ENCODE peak calls at places on chromosomes 16 and 17, in seven cellular contexts. L, R, E, V, I, G and N are unnamed samples. For H3K4me1 and H3K9me3, the result is how much of the 10 kb centered on the place peaks cover.

GRCh38 chr17:28871056-28871579 is 16.3 kb downstream of the ERAL1 start:
- DNase-seq in E (no peak), V (no peak), G (peak), R (no peak), I (no peak), L (no peak), N (no peak)

GRCh38 chr16:81778861-81779539 is at the start of gene PLCG2:
- DNase-seq in V (peak), L (peak), R (peak), I (no peak), E (peak), G (peak), N (peak)

GRCh38 chr17:61849674-61850073 is 13.7 kb downstream of the BRIP1 start:
- DNase-seq in I (no peak), V (peak), G (no peak), R (no peak), E (no peak), L (no peak), N (no peak)

GRCh38 chr17:9322298-9322697 is 253.3 kb downstream of the STX8 start:
- DNase-seq in L (no peak), G (no peak), I (no peak), V (no peak), R (no peak), E (no peak), N (no peak)

GRCh38 chr16:53071748-53072301 is 17.0 kb downstream of the CHD9 start:
- DNase-seq in V (peak), G (peak), R (peak), E (no peak), L (no peak), I (peak), N (peak)

GRCh38 chr16:51562896-51563295 is 411.8 kb upstream of the SALL1 start:
- DNase-seq in L (no peak), I (no peak), V (no peak), E (no peak), G (no peak), R (no peak), N (no peak)

GRCh38 chr16:88639231-88640038 is 1.1 kb downstream of the IL17C start:
- DNase-seq in R (no peak), I (no peak), L (no peak), G (no peak), E (no peak), V (no peak), N (no peak)

GRCh38 chr17:37818689-37819088 is 73.8 kb upstream of the HNF1B start:
- DNase-seq in G (no peak), V (no peak), I (no peak), R (no peak), E (peak), L (peak), N (no peak)

GRCh38 chr16:89431158-89431584 is 59.2 kb downstream of the ANKRD11 start:
- DNase-seq in V (peak), G (no peak), R (no peak), L (peak), E (no peak), I (no peak), N (no peak)

GRCh38 chr16:10683160-10683559 is 11.6 kb downstream of the TEKT5 start:
- DNase-seq in V (no peak), G (no peak), E (no peak), L (no peak), R (no peak), I (no peak), N (no peak)

GRCh38 chr17:7889166-7889584 is 586 bp downstream of the CHD3 start:
- DNase-seq in G (no peak), L (peak), R (peak), V (peak), I (peak), E (peak), N (peak)

GRCh38 chr16:64152010-64152767 is 969.7 kb downstream of the CDH11 start:
- DNase-seq in G (no peak), V (no peak), L (no peak), E (no peak), I (no peak), R (no peak), N (no peak)

GRCh38 chr16:89308391-89309333 is 91.2 kb downstream of the ZNF778 start:
- DNase-seq in E (no peak), G (peak), R (no peak), I (no peak), L (no peak), V (no peak), N (no peak)

GRCh38 chr17:36183001-36183810 is 6.8 kb upstream of the TBC1D3B start:
- DNase-seq in I (no peak), L (peak), E (peak), G (no peak), V (peak), R (peak), N (peak)

GRCh38 chr17:42655528-42655927 is 3.6 kb upstream of the TUBG2 start:
- DNase-seq in V (peak), I (no peak), R (no peak), G (no peak), E (no peak), L (no peak), N (no peak)

GRCh38 chr16:23339781-23340180 is 37.7 kb downstream of the SCNN1B start:
- DNase-seq in I (no peak), V (no peak), L (no peak), R (no peak), E (peak), G (no peak), N (no peak)

GRCh38 chr17:52159159-52159809 is 770 bp upstream of the CA10 start:
- DNase-seq in R (no peak), G (no peak), I (no peak), L (no peak), E (no peak), V (no peak), N (no peak)

GRCh38 chr17:32259596-32259995 is 6.0 kb upstream of the RHBDL3 start:
- DNase-seq in E (no peak), R (no peak), I (no peak), V (peak), G (no peak), L (no peak), N (no peak)

GRCh38 chr17:62797959-62798358 is 10.2 kb downstream of the MARCHF10 start:
- DNase-seq in L (no peak), R (no peak), V (peak), E (no peak), I (no peak), G (no peak), N (no peak)

GRCh38 chr17:41339571-41340169 is 11.0 kb downstream of the KRT33A start:
- DNase-seq in G (no peak), R (no peak), I (no peak), E (no peak), L (no peak), V (no peak), N (no peak)

GRCh38 chr17:80108321-80108971 is 7.1 kb downstream of the GAA start:
- DNase-seq in G (no peak), I (no peak), R (no peak), L (no peak), V (no peak), E (no peak), N (no peak)

GRCh38 chr17:76266244-76266938 is 1.2 kb downstream of the UBALD2 start:
- DNase-seq in G (peak), R (peak), V (peak), I (no peak), E (no peak), L (no peak), N (no peak)

GRCh38 chr16:68200120-68200783 is 35.7 kb downstream of the ESRP2 start:
- DNase-seq in I (no peak), L (peak), G (no peak), V (peak), E (peak), R (no peak), N (no peak)

GRCh38 chr16:52528393-52529080 is 18.4 kb downstream of the TOX3 start:
- DNase-seq in V (no peak), I (no peak), R (no peak), L (no peak), E (no peak), G (no peak), N (no peak)

GRCh38 chr17:51901242-51901641 is 257.3 kb downstream of the CA10 start:
- DNase-seq in V (no peak), E (no peak), R (no peak), L (no peak), G (no peak), I (no peak), N (no peak)

GRCh38 chr17:72697602-72698146 is 394.8 kb downstream of the SLC39A11 start:
- DNase-seq in R (no peak), V (no peak), I (no peak), L (no peak), E (no peak), G (no peak), N (no peak)

GRCh38 chr17:37737971-37738370 is 6.9 kb downstream of the HNF1B start:
- DNase-seq in V (peak), I (no peak), G (no peak), R (no peak), L (no peak), E (no peak), N (no peak)

GRCh38 chr16:76280421-76280820 is 3.2 kb downstream of the CNTNAP4 start:
- DNase-seq in L (no peak), E (no peak), G (no peak), I (no peak), V (no peak), R (no peak), N (no peak)

GRCh38 chr16:82881517-82881916 is 254.7 kb downstream of the CDH13 start:
- DNase-seq in R (no peak), E (no peak), I (no peak), L (no peak), G (no peak), V (no peak), N (no peak)

GRCh38 chr16:67944690-67945391 is 921 bp upstream of the LCAT start:
- DNase-seq in I (no peak), V (no peak), E (no peak), G (no peak), R (peak), L (no peak), N (no peak)

GRCh38 chr17:27808629-27809028 is 8.3 kb upstream of the NOS2 start:
- DNase-seq in L (no peak), E (no peak), R (no peak), G (no peak), V (no peak), I (no peak), N (no peak)
- H3K4me1 ChIP-seq in L (under half), E (under half), R (under half), G (under half), V (under half), I (under half), N (under half)

DNA sequence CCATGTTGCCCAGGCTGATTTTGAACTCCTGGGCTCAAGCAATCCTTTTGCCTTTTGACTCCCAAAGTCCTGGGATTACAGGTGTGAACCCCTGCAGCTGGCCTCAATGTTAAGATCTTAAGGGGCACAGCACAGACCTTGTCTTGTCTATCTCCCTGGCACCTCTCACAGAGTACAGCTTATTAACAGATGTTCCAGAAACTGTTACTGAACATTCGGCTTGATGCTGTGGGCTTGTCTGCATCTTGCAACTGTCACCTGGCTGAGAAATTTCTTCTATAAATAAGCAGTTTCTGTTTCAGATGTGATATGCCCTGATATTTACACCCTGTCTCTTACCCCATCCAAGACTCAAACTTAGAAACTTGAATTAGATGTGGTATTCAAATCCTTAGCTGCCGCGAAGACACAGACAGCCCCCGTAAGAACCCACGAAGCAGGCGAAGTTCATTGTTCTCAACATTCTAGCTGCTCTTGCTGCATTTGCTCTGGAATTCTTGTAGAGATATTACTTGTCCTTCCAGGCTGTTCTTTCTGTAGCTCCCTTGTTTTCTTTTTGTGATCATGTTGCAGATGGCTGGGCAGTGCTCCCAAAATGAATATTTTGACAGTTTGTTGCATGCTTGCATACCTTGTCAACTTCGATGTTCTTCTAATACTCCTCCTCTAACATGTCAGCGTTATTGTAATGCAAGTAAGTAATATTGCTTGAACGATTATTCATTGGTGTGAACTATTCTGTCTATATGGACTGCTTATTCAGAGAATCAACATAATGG is at the start of gene TNFRSF17:
- DNase-seq in E (no peak), R (no peak), V (no peak), I (no peak), L (no peak), G (peak), N (no peak)
- H3K4me3 ChIP-seq in E (no peak), R (no peak), V (no peak), I (no peak), L (no peak), G (peak), N (no peak)

DNA sequence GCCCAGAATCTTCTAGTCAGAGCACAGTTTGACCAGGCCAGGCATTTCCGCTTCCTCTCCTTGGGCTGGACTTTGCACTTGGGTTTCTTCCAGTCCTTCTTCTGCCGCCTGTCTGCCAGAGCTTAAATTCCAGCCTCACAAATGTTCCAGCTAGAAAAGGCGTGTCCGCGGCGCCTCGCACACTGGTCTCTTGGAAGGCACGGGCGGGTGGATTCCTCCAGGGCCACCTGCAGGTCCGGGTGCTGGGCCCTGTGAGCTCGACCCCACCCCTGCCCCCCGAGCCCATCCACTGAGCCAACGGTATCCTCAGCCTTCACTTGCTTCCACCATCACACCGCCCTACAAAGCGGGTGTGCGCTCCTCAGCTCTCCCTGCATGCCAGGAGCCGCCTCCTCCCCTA is 2026.5 kb downstream of the TP53TG3F start:
- DNase-seq in V (no peak), L (no peak), R (no peak), I (no peak), G (no peak), E (no peak), N (no peak)
- H3K9me3 ChIP-seq in V (under half), L (under half), R (under half), I (under half), G (under half), E (under half), N (under half)

GRCh38 chr17:57424273-57424672 is 167.9 kb downstream of the MSI2 start:
- DNase-seq in L (no peak), G (no peak), V (no peak), R (no peak), E (no peak), I (no peak), N (no peak)
- H3K4me1 ChIP-seq in L (under half), G (under half), V (under half), R (under half), E (under half), I (under half), N (under half)

DNA sequence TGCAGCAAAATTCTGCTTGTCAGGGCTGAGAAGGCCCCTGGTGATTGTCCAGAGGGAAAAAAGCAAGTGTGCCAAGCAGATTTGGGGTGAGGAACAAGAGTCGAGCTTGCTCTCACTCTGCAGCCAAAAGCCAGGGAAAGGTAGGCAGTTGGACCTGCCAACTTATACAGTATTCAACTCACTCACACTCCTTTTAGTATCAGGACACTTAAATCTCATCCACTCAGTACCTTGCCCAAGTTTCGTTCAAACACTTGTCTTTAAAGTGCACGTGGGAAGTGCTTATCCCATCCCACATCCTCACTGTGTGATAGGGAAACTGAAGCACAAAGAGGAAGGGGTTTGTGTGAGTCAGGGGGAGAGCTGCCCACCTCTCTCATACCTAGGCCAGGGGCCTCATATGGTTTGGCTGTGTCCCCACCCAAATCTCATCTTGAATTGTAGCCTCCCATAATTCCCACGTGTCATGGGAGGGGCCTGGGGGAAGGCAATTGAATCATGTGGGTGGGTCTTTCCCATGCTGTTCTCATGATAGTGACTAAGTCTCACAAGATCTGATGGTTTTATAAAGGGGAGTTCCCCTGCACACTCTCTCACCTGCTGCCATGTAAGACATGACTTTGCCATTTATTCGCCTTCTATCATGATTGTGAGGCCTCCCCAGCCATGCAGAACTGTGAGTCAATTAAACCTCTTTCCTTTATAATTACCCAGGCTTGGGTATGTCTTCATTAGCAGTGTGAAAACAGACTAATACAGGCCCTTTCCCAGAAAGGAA is 25.6 kb upstream of the CES5A start:
- DNase-seq in V (no peak), I (no peak), G (no peak), E (peak), R (no peak), L (no peak), N (no peak)
- H3K4me3 ChIP-seq in V (no peak), I (no peak), G (no peak), E (no peak), R (no peak), L (no peak), N (no peak)

GRCh38 chr16:35409503-35409902 is 1950.1 kb downstream of the TP53TG3F start:
- DNase-seq in R (no peak), V (peak), E (no peak), I (no peak), G (peak), L (no peak), N (no peak)
- H3K9me3 ChIP-seq in R (under half), V (under half), E (under half), I (under half), G (under half), L (under half), N (under half)

GRCh38 chr17:67438669-67439068 is 61.6 kb downstream of the PITPNC1 start:
- DNase-seq in R (no peak), L (no peak), V (no peak), I (no peak), E (no peak), G (no peak), N (no peak)

GRCh38 chr17:67431210-67432015 is 54.3 kb downstream of the PITPNC1 start:
- DNase-seq in L (peak), E (peak), V (peak), G (no peak), R (no peak), I (no peak), N (no peak)

GRCh38 chr17:67433248-67433924 is 56.3 kb downstream of the PITPNC1 start:
- DNase-seq in G (no peak), V (no peak), I (no peak), R (no peak), L (no peak), E (no peak), N (no peak)

GRCh38 chr17:67434061-67434525 is 57.0 kb downstream of the PITPNC1 start:
- DNase-seq in V (no peak), E (no peak), G (no peak), L (no peak), R (peak), I (peak), N (no peak)

DNA sequence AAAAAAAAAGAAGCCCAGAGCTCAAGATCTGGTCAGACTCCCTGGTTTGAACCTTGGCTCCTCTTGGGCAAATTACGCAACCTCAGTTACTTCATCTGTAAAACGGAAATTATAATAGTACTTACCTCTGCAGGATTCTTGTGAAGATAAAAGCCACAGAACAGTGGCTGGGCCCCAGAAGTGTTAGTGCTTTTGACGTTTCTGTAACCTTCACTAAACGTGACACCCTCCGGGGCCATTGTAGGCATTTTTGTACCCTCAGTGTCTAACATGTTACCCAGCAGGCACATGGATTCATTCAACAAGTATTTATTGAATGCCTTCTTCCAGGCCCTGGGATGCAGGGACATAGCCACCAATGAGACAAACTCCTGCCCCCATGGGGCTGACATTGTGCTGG is 58.0 kb downstream of the PITPNC1 start:
- DNase-seq in V (no peak), R (no peak), I (no peak), G (no peak), E (no peak), L (no peak), N (no peak)
- H3K4me1 ChIP-seq in V (under half), R (under half), I (under half), G (under half), E (under half), L (under half), N (under half)

GRCh38 chr17:19534562-19535149 is 1.0 kb downstream of the SLC47A1 start:
- DNase-seq in G (no peak), L (no peak), I (no peak), R (no peak), V (no peak), E (peak), N (no peak)

GRCh38 chr17:19533718-19534561 is at the start of gene SLC47A1:
- DNase-seq in E (peak), R (no peak), V (no peak), L (peak), I (no peak), G (no peak), N (peak)

GRCh38 chr17:19531780-19532501 is 1.7 kb upstream of the SLC47A1 start:
- DNase-seq in I (no peak), G (no peak), L (no peak), R (no peak), E (no peak), V (no peak), N (no peak)

GRCh38 chr17:19537116-19537515 is 3.5 kb downstream of the SLC47A1 start:
- DNase-seq in L (no peak), R (no peak), V (no peak), I (no peak), E (no peak), G (no peak), N (no peak)

DNA sequence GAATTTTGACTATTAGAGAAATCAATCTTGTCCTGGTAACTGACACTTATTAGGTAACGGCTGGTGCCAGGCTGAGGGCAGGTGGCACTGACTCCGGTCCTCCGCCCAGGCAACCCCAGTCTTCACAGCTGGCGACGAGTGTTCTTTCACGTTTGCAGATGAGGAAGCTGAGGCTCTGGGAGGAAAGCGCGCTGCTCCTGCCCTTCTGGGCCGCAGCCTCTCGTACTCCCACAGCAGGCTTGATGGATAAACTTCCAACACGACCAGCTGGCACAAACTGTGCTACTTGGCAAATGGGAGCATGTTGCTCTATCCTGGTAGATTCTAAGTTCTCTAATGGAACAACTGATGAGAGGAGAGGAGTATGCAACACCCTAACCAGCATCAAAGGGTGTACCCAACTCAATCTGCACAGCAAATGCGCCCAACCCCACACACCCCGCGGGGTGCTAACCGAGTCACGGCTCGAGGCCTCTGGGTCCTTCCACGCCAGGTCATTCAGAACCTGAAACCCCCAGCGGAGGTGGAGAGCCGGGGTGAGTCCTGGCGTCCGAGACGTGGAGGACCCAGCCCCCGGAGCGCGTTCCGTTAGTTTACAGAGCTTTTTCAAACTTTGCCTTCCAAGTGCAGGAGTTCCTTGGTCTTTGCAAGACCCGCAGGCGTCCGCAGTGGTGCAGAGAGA is 477 bp upstream of the SLC47A1 start:
- DNase-seq in E (no peak), G (no peak), R (no peak), V (no peak), L (no peak), I (no peak), N (no peak)
- H3K4me3 ChIP-seq in E (no peak), G (no peak), R (peak), V (no peak), L (peak), I (peak), N (peak)